ENCODE peak calls at places on chromosomes 7 and 10, in four cellular contexts. One of them, this sample, is unnamed.

GRCh38 chr10:103833731-103834365 is 21.5 kb downstream of the SH3PXD2A start:
- DNase-seq in GM12892: no peak
- DNase-seq in stimulated activated CD4-positive, alpha-beta T cell treated with anti-CD3 and anti-CD28 coated beads, Interleukin-15, amount 100 ng/mL, for 1 hour: no peak
- DNase-seq in cerebellum: no peak
- DNase-seq in this sample: peak; percentile 91

GRCh38 chr10:73965890-73966768 is 31.8 kb upstream of the VCL start:
- DNase-seq in stimulated activated CD4-positive, alpha-beta T cell treated with anti-CD3 and anti-CD28 coated beads, Interleukin-15, amount 100 ng/mL, for 1 hour: no peak
- DNase-seq in GM12892: no peak
- DNase-seq in cerebellum: peak; percentile 56
- DNase-seq in this sample: peak; percentile 69

GRCh38 chr7:117871778-117872538 is 1.3 kb downstream of the CTTNBP2 start:
- DNase-seq in GM12892: no peak
- DNase-seq in cerebellum: peak; percentile 43
- DNase-seq in stimulated activated CD4-positive, alpha-beta T cell treated with anti-CD3 and anti-CD28 coated beads, Interleukin-15, amount 100 ng/mL, for 1 hour: no peak
- DNase-seq in this sample: peak; percentile 9

GRCh38 chr7:98105942-98106544 is 619 bp upstream of the LMTK2 start:
- DNase-seq in GM12892: no peak
- DNase-seq in stimulated activated CD4-positive, alpha-beta T cell treated with anti-CD3 and anti-CD28 coated beads, Interleukin-15, amount 100 ng/mL, for 1 hour: no peak
- DNase-seq in cerebellum: peak; percentile 25
- DNase-seq in this sample: peak; percentile 54

GRCh38 chr10:29623797-29624196 is 11.0 kb downstream of the SVIL start:
- DNase-seq in GM12892: no peak
- DNase-seq in stimulated activated CD4-positive, alpha-beta T cell treated with anti-CD3 and anti-CD28 coated beads, Interleukin-15, amount 100 ng/mL, for 1 hour: no peak
- DNase-seq in cerebellum: no peak
- DNase-seq in this sample: no peak

GRCh38 chr7:55733584-55733983 is 129.0 kb downstream of the SEPTIN14 start:
- DNase-seq in GM12892: no peak
- DNase-seq in cerebellum: no peak
- DNase-seq in stimulated activated CD4-positive, alpha-beta T cell treated with anti-CD3 and anti-CD28 coated beads, Interleukin-15, amount 100 ng/mL, for 1 hour: no peak
- DNase-seq in this sample: no peak

GRCh38 chr10:30973737-30974136 is 57.9 kb downstream of the ZNF438 start:
- DNase-seq in GM12892: no peak
- DNase-seq in stimulated activated CD4-positive, alpha-beta T cell treated with anti-CD3 and anti-CD28 coated beads, Interleukin-15, amount 100 ng/mL, for 1 hour: no peak
- DNase-seq in cerebellum: no peak
- DNase-seq in this sample: no peak

GRCh38 chr10:72524489-72524888 is 101.4 kb downstream of the MICU1 start:
- DNase-seq in cerebellum: no peak
- DNase-seq in stimulated activated CD4-positive, alpha-beta T cell treated with anti-CD3 and anti-CD28 coated beads, Interleukin-15, amount 100 ng/mL, for 1 hour: no peak
- DNase-seq in GM12892: no peak
- DNase-seq in this sample: no peak

GRCh38 chr7:77427996-77428603 is 12.0 kb upstream of the GSAP start:
- DNase-seq in stimulated activated CD4-positive, alpha-beta T cell treated with anti-CD3 and anti-CD28 coated beads, Interleukin-15, amount 100 ng/mL, for 1 hour: no peak
- DNase-seq in GM12892: no peak
- DNase-seq in cerebellum: no peak
- DNase-seq in this sample: no peak

GRCh38 chr10:116289652-116290051 is 16.6 kb upstream of the GFRA1 start:
- DNase-seq in cerebellum: no peak
- DNase-seq in stimulated activated CD4-positive, alpha-beta T cell treated with anti-CD3 and anti-CD28 coated beads, Interleukin-15, amount 100 ng/mL, for 1 hour: no peak
- DNase-seq in GM12892: no peak
- DNase-seq in this sample: no peak